ENCODE peak calls at places on chromosome 3, in four cellular contexts. M is GM12878, J is HL-60, D is K562. H is an unnamed sample.

GRCh38 chr3:135012101-135012500 is 217.0 kb downstream of the EPHB1 start:
- DNase-seq in M (no peak), J (no peak), D (no peak), H (no peak)

GRCh38 chr3:58150800-58151199 is 60.0 kb downstream of the DNASE1L3 start:
- DNase-seq in M (no peak), J (no peak), D (no peak), H (no peak)

GRCh38 chr3:196174652-196175051 is 36.5 kb downstream of the ZDHHC19 start:
- DNase-seq in M (no peak), J (no peak), D (no peak), H (no peak)

GRCh38 chr3:189202583-189202982 is 30.8 kb downstream of the TPRG1 start:
- DNase-seq in M (no peak), J (no peak), D (no peak), H (no peak)

GRCh38 chr3:40397912-40398311 is 10.9 kb downstream of the ENTPD3 start:
- DNase-seq in M (no peak), J (no peak), D (no peak), H (no peak)

GRCh38 chr3:105821433-105821832 is 47.4 kb downstream of the CBLB start:
- DNase-seq in M (no peak), J (no peak), D (no peak), H (no peak)

GRCh38 chr3:137588871-137589270 is 175.2 kb upstream of the SOX14 start:
- DNase-seq in M (no peak), J (no peak), D (no peak), H (no peak)

GRCh38 chr3:61561374-61562041 is at the start of gene PTPRG:
- DNase-seq in M (no peak), J (peak; percentile 33), D (no peak), H (peak; percentile 69)

GRCh38 chr3:198043149-198043548 is 83.1 kb downstream of the LMLN start:
- DNase-seq in M (no peak), J (no peak), D (no peak), H (no peak)

GRCh38 chr3:130893240-130894129 is at the start of gene ATP2C1:
- DNase-seq in M (peak; percentile 82), J (peak; percentile 95), D (peak; percentile 89), H (peak; percentile 80)

GRCh38 chr3:66423791-66424190 is 77.0 kb downstream of the LRIG1 start:
- DNase-seq in M (no peak), J (no peak), D (no peak), H (no peak)

GRCh38 chr3:126473292-126474168 is 2.2 kb downstream of the ZXDC start:
- DNase-seq in M (no peak), J (peak; percentile 36), D (no peak), H (no peak)

GRCh38 chr3:13045904-13046568 is 27.2 kb downstream of the IQSEC1 start:
- DNase-seq in M (peak; percentile 76), J (peak; percentile 50), D (no peak), H (peak; percentile 69)

GRCh38 chr3:29977360-29977759 is 629.0 kb upstream of the TGFBR2 start:
- DNase-seq in M (no peak), J (no peak), D (no peak), H (no peak)

GRCh38 chr3:138092023-138092422 is 23.4 kb downstream of the DZIP1L start:
- DNase-seq in M (no peak), J (no peak), D (no peak), H (no peak)

GRCh38 chr3:14424711-14425573 is 22.5 kb downstream of the SLC6A6 start:
- DNase-seq in M (no peak), J (no peak), D (no peak), H (no peak)

GRCh38 chr3:155714295-155714718 is 30.6 kb downstream of the PLCH1 start:
- DNase-seq in M (no peak), J (no peak), D (peak; percentile 26), H (no peak)

GRCh38 chr3:43783987-43784639 is 93.4 kb downstream of the ABHD5 start:
- DNase-seq in M (no peak), J (no peak), D (no peak), H (no peak)

GRCh38 chr3:13332158-13332557 is 88.0 kb downstream of the NUP210 start:
- DNase-seq in M (peak; percentile 93), J (no peak), D (no peak), H (peak; percentile 71)

GRCh38 chr3:278300-279064 is 81.9 kb downstream of the CHL1 start:
- DNase-seq in M (peak; percentile 89), J (no peak), D (no peak), H (peak; percentile 5)

GRCh38 chr3:81601707-81602305 is 159.6 kb downstream of the GBE1 start:
- DNase-seq in M (no peak), J (no peak), D (no peak), H (no peak)

GRCh38 chr3:30548605-30549004 is 57.8 kb upstream of the TGFBR2 start:
- DNase-seq in M (no peak), J (no peak), D (peak; percentile 51), H (no peak)

DNA sequence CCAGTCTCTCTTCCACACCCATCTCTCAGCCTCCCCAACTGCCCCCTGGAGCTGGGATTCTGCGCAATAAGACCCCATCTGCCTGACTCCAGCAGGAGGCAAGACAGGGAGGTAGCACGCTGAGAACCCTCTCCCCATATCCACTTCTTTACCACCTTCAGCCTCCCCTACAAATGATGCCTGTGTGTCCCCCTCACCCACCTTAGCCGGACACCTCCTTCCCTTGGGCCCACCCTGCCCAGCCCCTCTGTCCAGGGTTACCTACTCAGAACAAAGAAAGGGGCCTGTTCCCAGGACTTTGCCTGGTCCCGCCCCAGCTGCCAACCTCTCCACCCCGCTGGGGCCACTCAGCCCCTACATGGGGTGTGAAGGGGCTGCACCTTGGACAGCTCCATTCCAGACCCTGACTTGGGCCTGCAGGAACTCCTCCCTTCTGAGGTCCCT is 40.8 kb upstream of the ATP2B2 start:
- DNase-seq in M (no peak), J (no peak), D (no peak), H (no peak)
- TF ChIP-seq SPI1 in M (no peak), J (no peak), D (no peak), H (no peak)

GRCh38 chr3:72300621-72301020 is 515.7 kb upstream of the PROK2 start:
- DNase-seq in M (no peak), J (no peak), D (no peak), H (no peak)

GRCh38 chr3:72306800-72307341 is 521.9 kb upstream of the PROK2 start:
- DNase-seq in M (no peak), J (no peak), D (no peak), H (no peak)

GRCh38 chr3:72301779-72302178 is 516.8 kb upstream of the PROK2 start:
- DNase-seq in M (no peak), J (no peak), D (no peak), H (no peak)

GRCh38 chr3:72307438-72308105 is 522.6 kb upstream of the PROK2 start:
- DNase-seq in M (no peak), J (no peak), D (no peak), H (no peak)

GRCh38 chr3:72303926-72304325 is 519.0 kb upstream of the PROK2 start:
- DNase-seq in M (no peak), J (no peak), D (no peak), H (no peak)
- TF ChIP-seq POLR2AphosphoS5 in M (no peak), J (no peak), D (no peak), H (no peak)

GRCh38 chr3:172709776-172710708 is 825 bp downstream of the NCEH1 start:
- DNase-seq in M (no peak), J (peak; percentile 23), D (peak; percentile 33), H (no peak)
- TF ChIP-seq SPI1 in M (no peak), J (no peak), D (no peak), H (no peak)

GRCh38 chr3:49171119-49171774 is at the start of gene KLHDC8B:
- DNase-seq in M (peak; percentile 12), J (peak; percentile 70), D (peak; percentile 94), H (peak; percentile 94)
- TF ChIP-seq POLR2AphosphoS5 in M (no peak), J (no peak), D (peak; percentile 83), H (no peak)

DNA sequence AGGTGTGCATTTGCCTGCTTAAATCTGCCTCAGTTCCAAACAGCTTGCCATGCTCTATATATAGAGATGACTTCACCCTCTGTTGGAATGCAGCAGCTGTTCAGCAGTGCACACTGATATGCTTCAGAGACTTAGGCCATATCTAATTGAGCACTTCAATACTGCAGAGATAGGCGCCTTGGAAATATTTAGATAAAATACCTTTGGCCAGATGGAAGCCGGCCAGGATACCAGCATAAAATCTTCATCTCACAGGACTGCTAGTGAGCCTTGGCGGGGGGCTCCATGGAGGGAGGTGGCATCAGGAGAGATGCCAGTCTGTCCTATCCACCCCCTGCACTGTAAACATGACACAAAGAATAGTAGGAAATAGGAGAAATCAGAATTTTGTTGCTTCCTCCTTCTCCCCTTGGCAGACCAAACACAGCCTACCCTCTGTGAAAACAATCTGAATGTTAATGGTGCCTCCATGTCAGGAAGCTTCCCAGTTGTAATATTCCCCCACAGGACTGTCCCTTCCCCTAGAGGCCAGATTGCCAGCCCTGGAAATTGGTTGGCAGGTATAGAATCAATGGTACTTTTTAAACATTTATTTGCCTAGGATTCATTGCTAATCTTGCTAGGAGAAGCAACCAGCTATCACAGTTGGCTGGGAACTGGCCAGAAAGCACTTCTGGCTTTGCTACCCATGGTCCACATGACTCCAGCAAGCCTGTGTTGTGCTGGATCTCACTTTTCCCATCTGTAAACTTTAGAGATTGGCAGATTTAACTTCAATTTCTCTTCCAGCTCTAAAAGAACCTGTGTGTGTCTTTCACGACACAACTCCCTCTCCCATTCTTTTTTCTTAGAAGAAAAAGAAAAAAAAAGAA is 215.5 kb upstream of the KCNMB2 start:
- DNase-seq in M (no peak), J (no peak), D (no peak), H (no peak)
- TF ChIP-seq SPI1 in M (no peak), J (no peak), D (no peak), H (no peak)

GRCh38 chr3:152258448-152259302 is 10.1 kb upstream of the MBNL1 start:
- DNase-seq in M (no peak), J (peak; percentile 94), D (no peak), H (no peak)
- TF ChIP-seq POLR2AphosphoS5 in M (no peak), J (peak; percentile 93), D (no peak), H (no peak)

GRCh38 chr3:110593749-110594148 is 477.9 kb upstream of the NECTIN3 start:
- DNase-seq in M (no peak), J (no peak), D (no peak), H (no peak)

DNA sequence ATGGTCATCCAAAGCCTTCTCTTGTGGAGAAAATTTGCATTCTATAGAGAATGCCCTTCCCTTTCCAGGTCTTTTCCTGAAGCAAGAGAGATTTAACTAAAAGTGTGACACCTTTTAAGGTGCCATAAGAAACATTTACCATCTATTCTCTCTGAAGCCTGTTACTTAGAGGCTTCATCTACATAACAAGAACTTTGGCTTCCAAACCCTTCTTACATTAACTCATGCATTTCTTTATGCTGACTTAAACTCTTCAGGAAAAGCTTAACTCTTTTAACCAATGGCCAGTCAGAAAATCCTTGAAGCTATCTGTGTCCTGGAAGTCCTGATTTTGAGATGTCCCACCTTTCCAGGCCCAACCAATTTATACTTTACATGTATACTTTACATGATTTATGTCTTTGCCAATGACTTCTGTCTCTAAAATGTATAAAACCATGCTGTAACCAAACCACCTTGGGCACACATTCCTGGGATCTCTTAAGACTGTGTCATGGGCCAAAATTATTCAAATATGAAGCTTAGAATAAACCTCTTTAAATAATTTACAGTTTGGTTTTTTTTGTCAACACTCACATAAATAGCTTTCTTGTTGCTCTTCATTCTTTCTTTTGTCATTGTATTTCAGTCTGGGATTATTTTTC is 472.6 kb upstream of the NECTIN3 start:
- DNase-seq in M (no peak), J (no peak), D (no peak), H (no peak)
- TF ChIP-seq SPI1 in M (no peak), J (no peak), D (no peak), H (no peak)

H was measured in GM12891.